ENCODE peak calls at places on chromosomes 16 and 17, in seven cellular contexts. One of them, this sample, is unnamed.

GRCh38 chr17:17994271-17994670 is 21.6 kb downstream of the DRC3 start:
- DNase-seq in glutamatergic neuron: peak
- DNase-seq in WTC11: peak
- DNase-seq in AG09319: no peak
- DNase-seq in pancreas: no peak
- DNase-seq in AG04449: no peak
- DNase-seq in tibial nerve: no peak
- DNase-seq in this sample: no peak

GRCh38 chr17:45855691-45856315 is 11.1 kb downstream of the SPPL2C start:
- DNase-seq in pancreas: no peak
- DNase-seq in WTC11: no peak
- DNase-seq in tibial nerve: no peak
- DNase-seq in AG09319: no peak
- DNase-seq in AG04449: no peak
- DNase-seq in glutamatergic neuron: no peak
- DNase-seq in this sample: peak

GRCh38 chr16:9225527-9226316 is 134.3 kb downstream of the HAPSTR1 start:
- DNase-seq in glutamatergic neuron: peak
- DNase-seq in pancreas: no peak
- DNase-seq in AG04449: no peak
- DNase-seq in AG09319: no peak
- DNase-seq in WTC11: peak
- DNase-seq in tibial nerve: no peak
- DNase-seq in this sample: no peak

GRCh38 chr17:62076864-62077788 is 12.0 kb upstream of the MED13 start:
- DNase-seq in pancreas: no peak
- DNase-seq in tibial nerve: no peak
- DNase-seq in AG04449: no peak
- DNase-seq in WTC11: no peak
- DNase-seq in glutamatergic neuron: no peak
- DNase-seq in AG09319: no peak
- DNase-seq in this sample: no peak

GRCh38 chr17:1959871-1960569 is 65.1 kb downstream of the RTN4RL1 start:
- DNase-seq in WTC11: no peak
- DNase-seq in AG09319: peak
- DNase-seq in glutamatergic neuron: no peak
- DNase-seq in pancreas: no peak
- DNase-seq in tibial nerve: peak
- DNase-seq in AG04449: no peak
- DNase-seq in this sample: no peak

GRCh38 chr17:75535871-75536270 is 10.4 kb downstream of the LLGL2 start:
- DNase-seq in glutamatergic neuron: no peak
- DNase-seq in WTC11: no peak
- DNase-seq in AG09319: no peak
- DNase-seq in AG04449: no peak
- DNase-seq in pancreas: no peak
- DNase-seq in tibial nerve: no peak
- DNase-seq in this sample: no peak

GRCh38 chr16:57304169-57305061 is 19.9 kb upstream of the PLLP start:
- DNase-seq in AG09319: no peak
- DNase-seq in glutamatergic neuron: no peak
- DNase-seq in pancreas: peak
- DNase-seq in tibial nerve: no peak
- DNase-seq in WTC11: no peak
- DNase-seq in AG04449: peak
- DNase-seq in this sample: no peak

GRCh38 chr17:21161498-21162393 is 35.0 kb downstream of the DHRS7B start:
- DNase-seq in pancreas: no peak
- DNase-seq in tibial nerve: no peak
- DNase-seq in AG09319: peak
- DNase-seq in AG04449: peak
- DNase-seq in glutamatergic neuron: no peak
- DNase-seq in WTC11: no peak
- DNase-seq in this sample: peak

GRCh38 chr16:57133911-57134310 is 41.5 kb downstream of the CPNE2 start:
- DNase-seq in AG09319: no peak
- DNase-seq in tibial nerve: no peak
- DNase-seq in pancreas: no peak
- DNase-seq in glutamatergic neuron: no peak
- DNase-seq in AG04449: no peak
- DNase-seq in WTC11: no peak
- DNase-seq in this sample: no peak

GRCh38 chr16:9670058-9670457 is 512.2 kb downstream of the GRIN2A start:
- DNase-seq in WTC11: no peak
- DNase-seq in tibial nerve: no peak
- DNase-seq in glutamatergic neuron: no peak
- DNase-seq in pancreas: no peak
- DNase-seq in AG09319: no peak
- DNase-seq in AG04449: no peak
- DNase-seq in this sample: no peak

GRCh38 chr16:30046588-30046987 is 15.5 kb upstream of the TLCD3B start:
- DNase-seq in glutamatergic neuron: no peak
- DNase-seq in AG09319: no peak
- DNase-seq in pancreas: no peak
- DNase-seq in AG04449: no peak
- DNase-seq in tibial nerve: no peak
- DNase-seq in WTC11: no peak
- DNase-seq in this sample: no peak

GRCh38 chr16:70402916-70403659 is 35.8 kb downstream of the ST3GAL2 start:
- DNase-seq in WTC11: no peak
- DNase-seq in tibial nerve: no peak
- DNase-seq in AG09319: no peak
- DNase-seq in glutamatergic neuron: no peak
- DNase-seq in pancreas: no peak
- DNase-seq in AG04449: no peak
- DNase-seq in this sample: no peak

GRCh38 chr16:85991425-85991824 is 92.5 kb downstream of the IRF8 start:
- DNase-seq in pancreas: no peak
- DNase-seq in glutamatergic neuron: no peak
- DNase-seq in tibial nerve: no peak
- DNase-seq in AG04449: no peak
- DNase-seq in AG09319: no peak
- DNase-seq in WTC11: no peak
- DNase-seq in this sample: no peak

GRCh38 chr17:4721203-4722135 is 9.8 kb upstream of the MED11 start:
- DNase-seq in AG09319: no peak
- DNase-seq in pancreas: peak
- DNase-seq in WTC11: no peak
- DNase-seq in glutamatergic neuron: no peak
- DNase-seq in AG04449: no peak
- DNase-seq in tibial nerve: no peak
- DNase-seq in this sample: no peak

GRCh38 chr17:79465011-79466006 is 145.5 kb downstream of the RBFOX3 start:
- DNase-seq in pancreas: no peak
- DNase-seq in glutamatergic neuron: peak
- DNase-seq in WTC11: no peak
- DNase-seq in tibial nerve: no peak
- DNase-seq in AG04449: no peak
- DNase-seq in AG09319: no peak
- DNase-seq in this sample: no peak

GRCh38 chr17:44501866-44502265 is 1.3 kb downstream of the GPATCH8 start:
- DNase-seq in AG04449: no peak
- DNase-seq in tibial nerve: no peak
- DNase-seq in pancreas: no peak
- DNase-seq in WTC11: no peak
- DNase-seq in glutamatergic neuron: no peak
- DNase-seq in AG09319: no peak
- DNase-seq in this sample: no peak

GRCh38 chr16:11797957-11798299 is 870 bp upstream of the ZC3H7A start:
- DNase-seq in glutamatergic neuron: no peak
- DNase-seq in AG09319: no peak
- DNase-seq in WTC11: no peak
- DNase-seq in AG04449: no peak
- DNase-seq in tibial nerve: no peak
- DNase-seq in pancreas: peak
- DNase-seq in this sample: no peak

GRCh38 chr16:89115216-89115949 is 21.7 kb downstream of the ACSF3 start:
- DNase-seq in AG04449: no peak
- DNase-seq in glutamatergic neuron: peak
- DNase-seq in AG09319: no peak
- DNase-seq in pancreas: peak
- DNase-seq in tibial nerve: peak
- DNase-seq in WTC11: no peak
- DNase-seq in this sample: no peak

GRCh38 chr16:65070831-65071230 is 51.0 kb downstream of the CDH11 start:
- DNase-seq in AG04449: peak
- DNase-seq in WTC11: no peak
- DNase-seq in AG09319: peak
- DNase-seq in glutamatergic neuron: no peak
- DNase-seq in tibial nerve: no peak
- DNase-seq in pancreas: peak
- DNase-seq in this sample: peak

GRCh38 chr17:8151641-8152111 is 528 bp downstream of the PER1 start:
- DNase-seq in AG09319: no peak
- DNase-seq in tibial nerve: peak
- DNase-seq in pancreas: peak
- DNase-seq in AG04449: no peak
- DNase-seq in glutamatergic neuron: peak
- DNase-seq in WTC11: no peak
- DNase-seq in this sample: peak

GRCh38 chr16:85145734-85146531 is 33.7 kb upstream of the CIBAR2 start:
- DNase-seq in AG04449: no peak
- DNase-seq in WTC11: no peak
- DNase-seq in glutamatergic neuron: no peak
- DNase-seq in pancreas: no peak
- DNase-seq in AG09319: no peak
- DNase-seq in tibial nerve: no peak
- DNase-seq in this sample: no peak

GRCh38 chr16:27111486-27111885 is 44.8 kb downstream of the C16orf82 start:
- DNase-seq in WTC11: no peak
- DNase-seq in AG09319: no peak
- DNase-seq in pancreas: no peak
- DNase-seq in tibial nerve: no peak
- DNase-seq in glutamatergic neuron: no peak
- DNase-seq in AG04449: no peak
- DNase-seq in this sample: no peak

GRCh38 chr17:29625037-29625750 is 2.5 kb upstream of the CORO6 start:
- DNase-seq in glutamatergic neuron: no peak
- DNase-seq in WTC11: no peak
- DNase-seq in AG04449: no peak
- DNase-seq in pancreas: no peak
- DNase-seq in tibial nerve: no peak
- DNase-seq in AG09319: no peak
- DNase-seq in this sample: no peak

GRCh38 chr17:35160354-35161201 is 13.0 kb downstream of the UNC45B start:
- DNase-seq in tibial nerve: no peak
- DNase-seq in pancreas: no peak
- DNase-seq in WTC11: no peak
- DNase-seq in AG04449: no peak
- DNase-seq in glutamatergic neuron: no peak
- DNase-seq in AG09319: no peak
- DNase-seq in this sample: no peak

GRCh38 chr17:62965149-62965648 is 836 bp upstream of the TANC2 start:
- DNase-seq in WTC11: no peak
- DNase-seq in tibial nerve: no peak
- DNase-seq in pancreas: no peak
- DNase-seq in AG09319: no peak
- DNase-seq in AG04449: no peak
- DNase-seq in glutamatergic neuron: no peak
- DNase-seq in this sample: no peak

GRCh38 chr16:425082-425718 is at the start of gene RAB11FIP3:
- DNase-seq in WTC11: peak
- DNase-seq in tibial nerve: peak
- DNase-seq in AG09319: peak
- DNase-seq in AG04449: no peak
- DNase-seq in pancreas: peak
- DNase-seq in glutamatergic neuron: peak
- DNase-seq in this sample: peak
- TF ChIP-seq CTCF in WTC11: no peak
- TF ChIP-seq CTCF in tibial nerve: peak
- TF ChIP-seq CTCF in AG09319: peak
- TF ChIP-seq CTCF in AG04449: peak
- TF ChIP-seq CTCF in pancreas: no peak
- TF ChIP-seq CTCF in glutamatergic neuron: no peak
- TF ChIP-seq CTCF in this sample: peak

DNA sequence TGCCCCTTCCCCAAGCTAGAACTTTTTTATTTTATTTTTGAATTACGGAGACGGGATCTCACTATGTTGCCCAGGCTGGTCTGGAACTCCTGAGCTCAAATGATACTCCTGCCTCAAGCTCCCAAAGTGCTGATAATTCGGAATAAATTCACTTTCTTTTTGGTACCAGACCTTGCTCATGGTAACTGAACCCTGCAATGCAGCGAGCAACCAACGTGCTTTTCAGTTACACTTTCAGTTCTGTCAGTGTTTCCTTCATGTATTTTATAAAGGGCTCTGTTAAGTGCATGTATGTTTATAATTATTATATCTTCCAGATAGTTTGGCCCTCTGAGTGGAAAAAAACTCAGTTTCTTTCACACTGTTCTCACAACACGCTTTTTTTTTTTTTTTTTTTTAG is 13.9 kb downstream of the C16orf96 start:
- DNase-seq in glutamatergic neuron: no peak
- DNase-seq in pancreas: no peak
- DNase-seq in AG09319: no peak
- DNase-seq in WTC11: no peak
- DNase-seq in tibial nerve: no peak
- DNase-seq in AG04449: no peak
- DNase-seq in this sample: no peak
- TF ChIP-seq CTCF in glutamatergic neuron: no peak
- TF ChIP-seq CTCF in pancreas: no peak
- TF ChIP-seq CTCF in AG09319: no peak
- TF ChIP-seq CTCF in WTC11: no peak
- TF ChIP-seq CTCF in tibial nerve: no peak
- TF ChIP-seq CTCF in AG04449: no peak
- TF ChIP-seq CTCF in this sample: no peak

DNA sequence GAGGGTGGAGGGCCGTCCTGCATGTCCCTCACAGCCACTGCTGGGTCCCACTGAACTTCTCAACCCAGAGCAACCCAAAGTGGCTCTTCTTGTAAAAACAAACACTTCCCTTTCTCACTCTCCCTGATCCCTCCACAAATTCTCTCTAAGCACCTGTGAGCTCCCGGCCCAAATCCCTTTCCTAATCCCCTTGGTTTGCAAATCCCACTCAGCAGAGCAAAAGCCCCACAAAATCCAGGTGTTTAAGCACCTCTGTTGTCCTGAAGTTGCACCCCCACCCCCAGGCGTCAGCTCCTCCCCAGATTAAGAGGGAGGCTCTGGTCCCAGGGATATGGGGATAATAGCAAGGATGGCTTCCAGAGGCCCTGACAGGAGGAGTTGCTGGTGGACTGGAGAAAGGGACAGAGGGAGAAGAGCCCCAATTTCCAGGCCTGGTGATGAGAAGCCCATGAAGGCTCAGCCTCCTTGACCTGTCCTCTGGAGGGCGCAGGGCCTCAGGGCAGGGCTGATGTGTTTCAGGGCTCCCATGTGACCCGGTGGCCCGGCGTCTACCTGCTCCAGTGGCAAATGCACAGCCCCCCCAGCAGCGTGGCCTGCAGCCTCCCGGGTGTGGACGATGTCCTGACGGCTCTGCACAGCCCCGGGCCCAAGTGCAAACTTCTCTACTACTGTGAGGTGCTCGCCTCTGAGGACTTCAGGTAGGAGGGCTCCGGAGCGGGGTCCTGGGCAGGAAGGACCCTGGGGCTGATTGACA is 23.0 kb downstream of the NAGPA start:
- DNase-seq in glutamatergic neuron: no peak
- DNase-seq in pancreas: no peak
- DNase-seq in AG09319: no peak
- DNase-seq in WTC11: peak
- DNase-seq in AG04449: no peak
- DNase-seq in tibial nerve: no peak
- DNase-seq in this sample: no peak
- TF ChIP-seq CTCF in glutamatergic neuron: no peak
- TF ChIP-seq CTCF in pancreas: no peak
- TF ChIP-seq CTCF in AG09319: no peak
- TF ChIP-seq CTCF in WTC11: no peak
- TF ChIP-seq CTCF in AG04449: no peak
- TF ChIP-seq CTCF in tibial nerve: no peak
- TF ChIP-seq CTCF in this sample: no peak

GRCh38 chr17:67993153-67993997 is 2.9 kb downstream of the C17orf58 start:
- DNase-seq in AG09319: peak
- DNase-seq in tibial nerve: peak
- DNase-seq in AG04449: no peak
- DNase-seq in pancreas: peak
- DNase-seq in glutamatergic neuron: peak
- DNase-seq in WTC11: peak
- DNase-seq in this sample: peak
- TF ChIP-seq CTCF in AG09319: no peak
- TF ChIP-seq CTCF in tibial nerve: no peak
- TF ChIP-seq CTCF in AG04449: peak
- TF ChIP-seq CTCF in pancreas: no peak
- TF ChIP-seq CTCF in glutamatergic neuron: no peak
- TF ChIP-seq CTCF in WTC11: no peak
- TF ChIP-seq CTCF in this sample: peak

This sample was measured in HFFc6.